ENCODE peak calls at places on chromosomes 3 and 15, in eight cellular contexts. N is ovary, Q is IMR-90, A is heart left ventricle, F is right lobe of liver, B is stomach, H is tibial nerve, W is erythroblast. I is an unnamed sample.

GRCh38 chr3:66411436-66411835 is 89.4 kb downstream of the LRIG1 start:
- DNase-seq in N (no peak), Q (no peak), A (peak; percentile 57), F (no peak), B (no peak), H (no peak), W (peak; percentile 65), I (no peak)

GRCh38 chr15:29089731-29090616 is 179.6 kb downstream of the NSMCE3 start:
- DNase-seq in N (no peak), Q (peak; percentile 45), A (no peak), F (no peak), B (no peak), H (no peak), W (no peak), I (no peak)

GRCh38 chr15:91855684-91856553 is 2.4 kb downstream of the SLCO3A1 start:
- DNase-seq in N (no peak), Q (no peak), A (no peak), F (no peak), B (peak; percentile 55), H (no peak), W (peak; percentile 3), I (no peak)

GRCh38 chr3:59772416-59773408 is 722.9 kb upstream of the CFAP20DC start:
- DNase-seq in N (no peak), Q (no peak), A (no peak), F (no peak), B (no peak), H (no peak), W (no peak), I (no peak)

GRCh38 chr3:197541756-197542539 is 13.8 kb downstream of the BDH1 start:
- DNase-seq in N (peak; percentile 49), Q (peak; percentile 73), A (peak; percentile 82), F (peak; percentile 82), B (no peak), H (peak; percentile 58), W (no peak), I (no peak)

GRCh38 chr15:89129123-89129815 is 41.0 kb downstream of the ABHD2 start:
- DNase-seq in N (peak; percentile 32), Q (peak; percentile 25), A (no peak), F (peak; percentile 75), B (peak; percentile 63), H (no peak), W (peak; percentile 73), I (peak; percentile 32)

GRCh38 chr15:70853855-70854668 is at the start of gene LARP6:
- DNase-seq in N (peak; percentile 66), Q (peak; percentile 36), A (peak; percentile 76), F (no peak), B (peak; percentile 67), H (peak; percentile 21), W (no peak), I (peak; percentile 25)

GRCh38 chr15:76190767-76191538 is 120.3 kb downstream of the ETFA start:
- DNase-seq in N (peak; percentile 65), Q (peak; percentile 62), A (peak; percentile 83), F (peak; percentile 82), B (peak; percentile 91), H (peak; percentile 68), W (peak; percentile 78), I (peak; percentile 95)

GRCh38 chr15:25864966-25865365 is 1.8 kb upstream of the ATP10A start:
- DNase-seq in N (no peak), Q (peak; percentile 66), A (no peak), F (no peak), B (no peak), H (no peak), W (no peak), I (no peak)

GRCh38 chr15:67174864-67175573 is 79.4 kb downstream of the AAGAB start:
- DNase-seq in N (no peak), Q (peak; percentile 68), A (no peak), F (no peak), B (peak; percentile 44), H (no peak), W (no peak), I (no peak)

GRCh38 chr3:101072299-101072698 is 79.1 kb upstream of the ABI3BP start:
- DNase-seq in N (no peak), Q (peak; percentile 52), A (no peak), F (no peak), B (no peak), H (no peak), W (no peak), I (no peak)

GRCh38 chr3:141366285-141367037 is 1.8 kb upstream of the ZBTB38 start:
- DNase-seq in N (peak; percentile 38), Q (peak; percentile 99), A (peak; percentile 42), F (no peak), B (peak; percentile 75), H (peak; percentile 32), W (peak; percentile 49), I (no peak)

GRCh38 chr15:92394327-92395175 is 870 bp downstream of the ST8SIA2 start:
- DNase-seq in N (no peak), Q (no peak), A (no peak), F (no peak), B (no peak), H (no peak), W (no peak), I (no peak)

GRCh38 chr3:21722768-21723167 is 28.2 kb downstream of the ZNF385D start:
- DNase-seq in N (no peak), Q (no peak), A (no peak), F (no peak), B (no peak), H (no peak), W (no peak), I (no peak)
- TF ChIP-seq POLR2A in N (no peak), Q (no peak), A (no peak), F (no peak), B (no peak), H (no peak), W (no peak), I (no peak)

GRCh38 chr15:69074011-69074842 is 59.7 kb downstream of the NOX5 start:
- DNase-seq in N (peak; percentile 28), Q (peak; percentile 54), A (peak; percentile 70), F (peak; percentile 82), B (peak; percentile 71), H (peak; percentile 36), W (peak; percentile 44), I (no peak)
- TF ChIP-seq POLR2A in N (no peak), Q (no peak), A (no peak), F (peak; percentile 74), B (no peak), H (no peak), W (peak; percentile 33), I (no peak)

GRCh38 chr3:127920738-127921137 is 5.7 kb downstream of the KBTBD12 start:
- DNase-seq in N (no peak), Q (no peak), A (no peak), F (no peak), B (no peak), H (no peak), W (no peak), I (no peak)

GRCh38 chr3:127915937-127916480 is 977 bp downstream of the KBTBD12 start:
- DNase-seq in N (no peak), Q (no peak), A (no peak), F (no peak), B (no peak), H (no peak), W (no peak), I (no peak)

GRCh38 chr3:127914584-127914983 is 448 bp upstream of the KBTBD12 start:
- DNase-seq in N (no peak), Q (no peak), A (no peak), F (no peak), B (no peak), H (no peak), W (no peak), I (no peak)

GRCh38 chr3:127911421-127911931 is 3.6 kb upstream of the KBTBD12 start:
- DNase-seq in N (no peak), Q (no peak), A (peak; percentile 49), F (no peak), B (peak; percentile 38), H (no peak), W (no peak), I (no peak)

GRCh38 chr3:127915115-127915936 is at the start of gene KBTBD12:
- DNase-seq in N (peak; percentile 20), Q (no peak), A (peak; percentile 83), F (no peak), B (peak; percentile 34), H (no peak), W (peak; percentile 26), I (no peak)
- TF ChIP-seq POLR2A in N (no peak), Q (no peak), A (peak; percentile 12), F (no peak), B (no peak), H (no peak), W (no peak), I (no peak)

GRCh38 chr3:185657691-185658503 is 71.8 kb downstream of the SENP2 start:
- DNase-seq in N (no peak), Q (no peak), A (no peak), F (no peak), B (no peak), H (no peak), W (no peak), I (no peak)

GRCh38 chr3:185654758-185655145 is 68.7 kb downstream of the SENP2 start:
- DNase-seq in N (no peak), Q (no peak), A (no peak), F (no peak), B (no peak), H (no peak), W (no peak), I (no peak)

GRCh38 chr3:185655426-185656320 is 69.6 kb downstream of the SENP2 start:
- DNase-seq in N (peak; percentile 39), Q (no peak), A (no peak), F (no peak), B (no peak), H (no peak), W (no peak), I (no peak)

GRCh38 chr3:185657211-185657610 is 71.1 kb downstream of the SENP2 start:
- DNase-seq in N (no peak), Q (no peak), A (no peak), F (no peak), B (no peak), H (no peak), W (no peak), I (no peak)

GRCh38 chr3:185656321-185656840 is 70.3 kb downstream of the SENP2 start:
- DNase-seq in N (peak; percentile 85), Q (peak; percentile 99), A (peak; percentile 56), F (no peak), B (no peak), H (peak; percentile 76), W (no peak), I (no peak)
- TF ChIP-seq POLR2A in N (peak; percentile 51), Q (peak; percentile 91), A (no peak), F (no peak), B (no peak), H (peak; percentile 58), W (no peak), I (no peak)